ENCODE peak calls at places on chromosomes 7 and 10, in seven cellular contexts. E is CD8-positive, alpha-beta T cell; V is cardiac muscle cell; T is stomach; A is IMR-90; N is PC-3; L is tibial nerve. Z is an unnamed sample.

GRCh38 chr10:61411651-61412050 is 41.5 kb downstream of the TMEM26 start:
- DNase-seq in E (no peak), V (no peak), T (no peak), A (no peak), N (no peak), L (no peak), Z (no peak)

GRCh38 chr10:3525832-3526449 is 259.1 kb downstream of the KLF6 start:
- DNase-seq in E (no peak), V (no peak), T (no peak), A (peak; percentile 99), N (peak; percentile 83), L (peak; percentile 44), Z (no peak)

GRCh38 chr7:124566576-124566975 is 199.0 kb downstream of the GPR37 start:
- DNase-seq in E (no peak), V (no peak), T (no peak), A (peak; percentile 45), N (peak; percentile 92), L (no peak), Z (peak; percentile 1)

GRCh38 chr7:27176343-27176731 is 2.2 kb upstream of the HOXA10 start:
- DNase-seq in E (no peak), V (no peak), T (no peak), A (no peak), N (no peak), L (no peak), Z (no peak)

GRCh38 chr10:98028168-98028770 is 2.2 kb downstream of the CRTAC1 start:
- DNase-seq in E (peak; percentile 44), V (peak; percentile 86), T (peak; percentile 57), A (peak; percentile 3), N (peak; percentile 25), L (no peak), Z (peak; percentile 81)

GRCh38 chr7:97731736-97732370 is at the start of gene TAC1:
- DNase-seq in E (no peak), V (peak; percentile 54), T (no peak), A (no peak), N (no peak), L (no peak), Z (peak; percentile 5)

GRCh38 chr7:91034459-91035368 is 229.5 kb upstream of the FZD1 start:
- DNase-seq in E (no peak), V (peak; percentile 72), T (peak; percentile 74), A (peak; percentile 63), N (peak; percentile 65), L (peak; percentile 24), Z (no peak)

GRCh38 chr10:24383681-24384106 is 174.8 kb downstream of the KIAA1217 start:
- DNase-seq in E (no peak), V (peak; percentile 66), T (peak; percentile 95), A (peak; percentile 98), N (peak; percentile 93), L (peak; percentile 91), Z (peak; percentile 55)

GRCh38 chr7:46559194-46559576 is 638.1 kb upstream of the IGFBP3 start:
- DNase-seq in E (no peak), V (no peak), T (no peak), A (peak; percentile 83), N (peak; percentile 70), L (no peak), Z (no peak)

GRCh38 chr10:55191236-55191860 is 390.3 kb upstream of the PCDH15 start:
- DNase-seq in E (no peak), V (no peak), T (no peak), A (no peak), N (no peak), L (no peak), Z (no peak)

GRCh38 chr10:6064119-6064518 is 2.0 kb upstream of the IL2RA start:
- DNase-seq in E (no peak), V (no peak), T (peak; percentile 8), A (no peak), N (no peak), L (no peak), Z (no peak)

GRCh38 chr7:6228363-6228762 is 44.1 kb downstream of the CYTH3 start:
- DNase-seq in E (no peak), V (peak; percentile 58), T (no peak), A (peak; percentile 33), N (no peak), L (no peak), Z (no peak)

GRCh38 chr7:115124409-115124939 is 202.6 kb downstream of the MDFIC start:
- DNase-seq in E (no peak), V (no peak), T (no peak), A (peak; percentile 27), N (no peak), L (no peak), Z (no peak)

GRCh38 chr7:50342616-50343114 is 38.1 kb downstream of the IKZF1 start:
- DNase-seq in E (no peak), V (no peak), T (no peak), A (no peak), N (no peak), L (no peak), Z (no peak)

GRCh38 chr10:74156919-74157289 is 5.9 kb downstream of the ADK start:
- DNase-seq in E (no peak), V (peak; percentile 56), T (peak; percentile 34), A (peak; percentile 60), N (no peak), L (no peak), Z (no peak)

GRCh38 chr10:123904834-123905409 is 13.3 kb upstream of the CPXM2 start:
- DNase-seq in E (no peak), V (no peak), T (no peak), A (no peak), N (no peak), L (no peak), Z (no peak)

GRCh38 chr7:12729112-12729511 is 41.7 kb downstream of the ARL4A start:
- DNase-seq in E (no peak), V (peak; percentile 20), T (peak; percentile 84), A (peak; percentile 15), N (peak; percentile 30), L (peak; percentile 57), Z (peak; percentile 41)

DNA sequence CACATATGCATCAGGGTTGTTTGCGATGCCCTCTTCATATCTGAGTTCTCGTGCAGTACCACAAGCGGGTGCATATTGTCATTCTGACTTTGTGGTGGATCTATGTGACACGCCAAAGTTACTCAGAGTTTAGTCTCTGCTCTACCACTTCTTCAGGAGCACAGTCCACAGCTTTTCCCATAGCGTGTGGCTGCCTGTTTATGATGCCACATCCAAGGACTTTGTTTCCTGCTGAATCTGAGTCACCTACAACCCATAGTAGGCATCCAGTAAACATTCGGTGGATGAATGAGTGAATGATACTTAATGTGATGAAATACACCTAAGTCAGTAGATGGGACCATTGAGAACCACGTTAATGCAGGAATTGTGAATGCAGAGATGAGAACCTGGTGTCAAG is 15.0 kb downstream of the ADRA2A start:
- DNase-seq in E (no peak), V (no peak), T (no peak), A (no peak), N (no peak), L (no peak), Z (no peak)
- H3K4me1 ChIP-seq in E (no peaks in the 10 kb centered on the region), V (no peaks in the 10 kb centered on the region), T (no peaks in the 10 kb centered on the region), A (no peaks in the 10 kb centered on the region), N (no peaks in the 10 kb centered on the region), L (no peaks in the 10 kb centered on the region), Z (no peaks in the 10 kb centered on the region)

GRCh38 chr10:8056891-8057331 is 2.4 kb downstream of the GATA3 start:
- DNase-seq in E (no peak), V (no peak), T (no peak), A (no peak), N (no peak), L (no peak), Z (no peak)
- H3K27me3 ChIP-seq in E (peaks cover 11% of the 10 kb centered on the region), V (peaks cover 58% of the 10 kb centered on the region), T (peaks cover 32% of the 10 kb centered on the region), A (peaks cover 82% of the 10 kb centered on the region), N (no peaks in the 10 kb centered on the region), L (peaks cover 100% of the 10 kb centered on the region), Z (peaks cover 84% of the 10 kb centered on the region)

GRCh38 chr10:102776779-102777417 is 33.1 kb downstream of the WBP1L start:
- DNase-seq in E (no peak), V (peak; percentile 89), T (peak; percentile 71), A (peak; percentile 98), N (no peak), L (peak; percentile 57), Z (no peak)
- H3K4me1 ChIP-seq in E (peaks cover 41% of the 10 kb centered on the region), V (peaks cover 66% of the 10 kb centered on the region), T (peaks cover 84% of the 10 kb centered on the region), A (peaks cover 27% of the 10 kb centered on the region), N (peaks cover 9% of the 10 kb centered on the region), L (peaks cover 77% of the 10 kb centered on the region), Z (peaks cover 19% of the 10 kb centered on the region)

GRCh38 chr7:149790754-149791360 is 17.5 kb upstream of the ZNF467 start:
- DNase-seq in E (no peak), V (no peak), T (no peak), A (no peak), N (no peak), L (no peak), Z (no peak)

GRCh38 chr7:149788300-149788851 is 15.0 kb upstream of the ZNF467 start:
- DNase-seq in E (no peak), V (no peak), T (no peak), A (no peak), N (no peak), L (no peak), Z (no peak)

GRCh38 chr7:149789101-149789500 is 15.7 kb upstream of the ZNF467 start:
- DNase-seq in E (no peak), V (no peak), T (no peak), A (no peak), N (no peak), L (no peak), Z (no peak)

GRCh38 chr7:149791411-149792219 is 18.2 kb upstream of the ZNF467 start:
- DNase-seq in E (no peak), V (no peak), T (no peak), A (no peak), N (no peak), L (no peak), Z (no peak)

DNA sequence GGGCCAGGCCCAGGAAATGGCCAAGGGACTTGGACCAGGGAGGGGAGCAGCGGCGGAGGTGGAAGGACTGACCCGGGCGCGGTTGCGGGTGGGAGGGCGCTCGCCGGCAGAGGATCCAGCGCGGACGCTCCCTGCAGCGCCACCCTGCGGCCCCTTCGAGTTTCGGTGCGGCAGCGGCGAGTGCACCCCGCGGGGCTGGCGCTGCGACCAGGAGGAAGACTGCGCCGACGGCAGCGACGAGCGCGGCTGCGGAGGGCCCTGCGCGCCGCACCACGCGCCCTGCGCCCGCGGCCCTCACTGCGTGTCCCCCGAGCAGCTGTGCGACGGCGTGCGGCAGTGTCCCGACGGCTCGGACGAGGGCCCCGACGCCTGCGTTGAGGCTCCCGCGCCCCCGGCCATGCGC is 16.8 kb upstream of the ZNF467 start:
- DNase-seq in E (no peak), V (peak; percentile 76), T (peak; percentile 51), A (no peak), N (no peak), L (no peak), Z (no peak)
- H3K27me3 ChIP-seq in E (peaks cover 6% of the 10 kb centered on the region), V (peaks cover 35% of the 10 kb centered on the region), T (no peaks in the 10 kb centered on the region), A (peaks cover 49% of the 10 kb centered on the region), N (no peaks in the 10 kb centered on the region), L (peaks cover 36% of the 10 kb centered on the region), Z (peaks cover 15% of the 10 kb centered on the region)

DNA sequence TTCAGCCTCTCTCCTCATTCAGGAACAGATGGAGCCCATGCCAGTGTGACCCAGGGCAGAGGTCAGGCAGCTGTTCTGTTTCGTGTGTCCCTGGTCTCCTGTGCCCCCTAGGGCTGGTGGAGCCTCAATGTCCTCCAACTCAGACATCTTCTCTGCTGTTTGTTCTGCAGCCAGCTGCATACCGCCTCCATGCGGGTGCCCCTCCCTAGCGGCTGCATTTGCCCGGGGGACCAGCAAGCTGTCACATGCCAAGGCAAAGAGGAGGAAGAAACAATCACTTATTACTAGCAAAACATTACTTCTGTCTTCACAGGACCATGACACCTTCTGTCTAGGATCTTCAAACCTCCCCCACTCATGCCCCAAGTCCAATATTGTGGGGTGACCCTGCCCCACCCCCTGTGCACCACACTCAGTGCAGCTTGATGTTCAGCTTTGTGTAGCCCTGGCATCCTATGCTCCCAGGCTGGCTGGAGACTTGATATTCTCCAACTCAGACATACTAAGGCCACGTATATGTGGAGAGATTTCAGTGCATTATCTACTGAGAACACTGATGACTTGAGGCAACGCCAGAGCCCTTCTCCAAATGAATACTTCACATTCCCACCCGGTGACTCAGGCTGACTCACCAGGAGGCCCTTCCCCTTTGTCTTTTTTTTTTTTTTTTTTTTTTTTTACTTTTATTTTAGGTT is 188.9 kb downstream of the SKIDA1 start:
- DNase-seq in E (no peak), V (peak; percentile 62), T (no peak), A (peak; percentile 97), N (peak; percentile 94), L (no peak), Z (no peak)
- H3K4me1 ChIP-seq in E (no peaks in the 10 kb centered on the region), V (peaks cover 10% of the 10 kb centered on the region), T (no peaks in the 10 kb centered on the region), A (peaks cover 9% of the 10 kb centered on the region), N (peaks cover 48% of the 10 kb centered on the region), L (no peaks in the 10 kb centered on the region), Z (peaks cover 5% of the 10 kb centered on the region)